ENCODE peak calls at places on chromosomes 7 and 10, in four cellular contexts. One of them, this sample, is unnamed. For H3K9me3, the result is how much of the 10 kb centered on the place peaks cover.

GRCh38 chr7:3721422-3721821 is 420.4 kb downstream of the SDK1 start:
- DNase-seq in adrenal gland: no peak
- DNase-seq in lung: no peak
- DNase-seq in right lobe of liver: no peak
- DNase-seq in this sample: no peak

GRCh38 chr7:13109201-13109600 is 421.8 kb downstream of the ARL4A start:
- DNase-seq in adrenal gland: no peak
- DNase-seq in lung: no peak
- DNase-seq in right lobe of liver: no peak
- DNase-seq in this sample: no peak

GRCh38 chr10:87878664-87879459 is 15.4 kb downstream of the PTEN start:
- DNase-seq in adrenal gland: no peak
- DNase-seq in lung: no peak
- DNase-seq in right lobe of liver: no peak
- DNase-seq in this sample: no peak

GRCh38 chr7:47600199-47601118 is 18.5 kb upstream of the TNS3 start:
- DNase-seq in adrenal gland: peak
- DNase-seq in lung: no peak
- DNase-seq in right lobe of liver: no peak
- DNase-seq in this sample: no peak

GRCh38 chr10:59433720-59434428 is 71.5 kb upstream of the FAM13C start:
- DNase-seq in adrenal gland: no peak
- DNase-seq in lung: no peak
- DNase-seq in right lobe of liver: no peak
- DNase-seq in this sample: no peak

GRCh38 chr10:68871105-68871711 is 29.9 kb upstream of the DDX50 start:
- DNase-seq in adrenal gland: no peak
- DNase-seq in lung: no peak
- DNase-seq in right lobe of liver: no peak
- DNase-seq in this sample: no peak

GRCh38 chr7:79823246-79823951 is 311.2 kb upstream of the GNAI1 start:
- DNase-seq in adrenal gland: no peak
- DNase-seq in lung: no peak
- DNase-seq in right lobe of liver: no peak
- DNase-seq in this sample: no peak

GRCh38 chr10:129941199-129942018 is 22.7 kb downstream of the EBF3 start:
- DNase-seq in adrenal gland: no peak
- DNase-seq in lung: no peak
- DNase-seq in right lobe of liver: no peak
- DNase-seq in this sample: no peak

GRCh38 chr7:157518514-157519175 is 181.8 kb downstream of the DNAJB6 start:
- DNase-seq in adrenal gland: no peak
- DNase-seq in lung: no peak
- DNase-seq in right lobe of liver: no peak
- DNase-seq in this sample: no peak

GRCh38 chr10:125035588-125036298 is 93.8 kb downstream of the ZRANB1 start:
- DNase-seq in adrenal gland: peak
- DNase-seq in lung: no peak
- DNase-seq in right lobe of liver: no peak
- DNase-seq in this sample: no peak

GRCh38 chr10:131856441-131857094 is 44.2 kb upstream of the PPP2R2D start:
- DNase-seq in adrenal gland: no peak
- DNase-seq in lung: no peak
- DNase-seq in right lobe of liver: peak
- DNase-seq in this sample: no peak

GRCh38 chr7:44964831-44965440 is 13.9 kb downstream of the MYO1G start:
- DNase-seq in adrenal gland: no peak
- DNase-seq in lung: no peak
- DNase-seq in right lobe of liver: no peak
- DNase-seq in this sample: no peak

GRCh38 chr10:114995468-114995867 is 57.5 kb downstream of the TRUB1 start:
- DNase-seq in adrenal gland: no peak
- DNase-seq in lung: no peak
- DNase-seq in right lobe of liver: no peak
- DNase-seq in this sample: no peak

GRCh38 chr7:81014266-81014665 is 95.4 kb upstream of the SEMA3C start:
- DNase-seq in adrenal gland: no peak
- DNase-seq in lung: no peak
- DNase-seq in right lobe of liver: no peak
- DNase-seq in this sample: no peak

GRCh38 chr10:127151981-127152699 is 44.3 kb downstream of the INSYN2A start:
- DNase-seq in adrenal gland: no peak
- DNase-seq in lung: peak
- DNase-seq in right lobe of liver: peak
- DNase-seq in this sample: no peak

GRCh38 chr10:121284952-121285351 is 313.3 kb downstream of the FGFR2 start:
- DNase-seq in adrenal gland: peak
- DNase-seq in lung: no peak
- DNase-seq in right lobe of liver: no peak
- DNase-seq in this sample: no peak

GRCh38 chr10:82150123-82150900 is 275.3 kb downstream of the NRG3 start:
- DNase-seq in adrenal gland: peak
- DNase-seq in lung: peak
- DNase-seq in right lobe of liver: peak
- DNase-seq in this sample: peak

GRCh38 chr7:11951909-11952308 is 119.9 kb upstream of the THSD7A start:
- DNase-seq in adrenal gland: no peak
- DNase-seq in lung: no peak
- DNase-seq in right lobe of liver: no peak
- DNase-seq in this sample: no peak

GRCh38 chr10:44966129-44966815 is 6.7 kb downstream of the RASSF4 start:
- DNase-seq in adrenal gland: no peak
- DNase-seq in lung: no peak
- DNase-seq in right lobe of liver: no peak
- DNase-seq in this sample: no peak

GRCh38 chr10:98636921-98637329 is 190.2 kb upstream of the HPS1 start:
- DNase-seq in adrenal gland: no peak
- DNase-seq in lung: no peak
- DNase-seq in right lobe of liver: no peak
- DNase-seq in this sample: no peak

GRCh38 chr7:88669913-88670312 is 89.6 kb upstream of the ZNF804B start:
- DNase-seq in adrenal gland: no peak
- DNase-seq in lung: no peak
- DNase-seq in right lobe of liver: no peak
- DNase-seq in this sample: no peak

GRCh38 chr10:116470768-116471415 is 43.2 kb downstream of the PNLIPRP3 start:
- DNase-seq in adrenal gland: no peak
- DNase-seq in lung: no peak
- DNase-seq in right lobe of liver: no peak
- DNase-seq in this sample: peak

GRCh38 chr10:13644866-13645265 is 58.1 kb downstream of the PRPF18 start:
- DNase-seq in adrenal gland: no peak
- DNase-seq in lung: no peak
- DNase-seq in right lobe of liver: no peak
- DNase-seq in this sample: no peak

GRCh38 chr10:116101616-116102015 is 171.4 kb downstream of the GFRA1 start:
- DNase-seq in adrenal gland: no peak
- DNase-seq in lung: no peak
- DNase-seq in right lobe of liver: no peak
- DNase-seq in this sample: no peak

GRCh38 chr10:33252324-33252723 is 82.1 kb downstream of the NRP1 start:
- DNase-seq in adrenal gland: no peak
- DNase-seq in lung: no peak
- DNase-seq in right lobe of liver: no peak
- DNase-seq in this sample: no peak

GRCh38 chr10:132866601-132867381 is 75.6 kb downstream of the CFAP46 start:
- DNase-seq in adrenal gland: no peak
- DNase-seq in lung: no peak
- DNase-seq in right lobe of liver: peak
- DNase-seq in this sample: no peak

GRCh38 chr7:21371371-21371770 is 56.5 kb upstream of the SP4 start:
- DNase-seq in adrenal gland: no peak
- DNase-seq in lung: no peak
- DNase-seq in right lobe of liver: no peak
- DNase-seq in this sample: no peak

GRCh38 chr7:938546-939185 is 15.8 kb downstream of the ADAP1 start:
- DNase-seq in adrenal gland: no peak
- DNase-seq in lung: no peak
- DNase-seq in right lobe of liver: peak
- DNase-seq in this sample: peak

GRCh38 chr10:43043773-43044394 is 33.0 kb upstream of the RET start:
- DNase-seq in adrenal gland: no peak
- DNase-seq in lung: no peak
- DNase-seq in right lobe of liver: peak
- DNase-seq in this sample: no peak

GRCh38 chr10:13536674-13537366 is 8.0 kb upstream of the BEND7 start:
- DNase-seq in adrenal gland: peak
- DNase-seq in lung: no peak
- DNase-seq in right lobe of liver: peak
- DNase-seq in this sample: peak

GRCh38 chr7:100825760-100826545 is 1.4 kb downstream of the EPHB4 start:
- DNase-seq in adrenal gland: peak
- DNase-seq in lung: no peak
- DNase-seq in right lobe of liver: peak
- DNase-seq in this sample: peak

GRCh38 chr10:1544209-1544673 is 193.1 kb downstream of the ADARB2 start:
- DNase-seq in adrenal gland: no peak
- DNase-seq in lung: no peak
- DNase-seq in right lobe of liver: no peak
- DNase-seq in this sample: no peak

GRCh38 chr7:107327986-107328569 is 141.8 kb upstream of the GPR22 start:
- DNase-seq in adrenal gland: no peak
- DNase-seq in lung: no peak
- DNase-seq in right lobe of liver: no peak
- DNase-seq in this sample: no peak

GRCh38 chr10:49634053-49634660 is 20.3 kb downstream of the CHAT start:
- DNase-seq in adrenal gland: no peak
- DNase-seq in lung: no peak
- DNase-seq in right lobe of liver: peak
- DNase-seq in this sample: no peak

GRCh38 chr7:128924706-128925588 is 12.8 kb upstream of the IRF5 start:
- DNase-seq in adrenal gland: no peak
- DNase-seq in lung: no peak
- DNase-seq in right lobe of liver: no peak
- DNase-seq in this sample: no peak

GRCh38 chr7:128931965-128932861 is 5.5 kb upstream of the IRF5 start:
- DNase-seq in adrenal gland: no peak
- DNase-seq in lung: no peak
- DNase-seq in right lobe of liver: no peak
- DNase-seq in this sample: peak

GRCh38 chr7:128929201-128929808 is 8.4 kb upstream of the IRF5 start:
- DNase-seq in adrenal gland: no peak
- DNase-seq in lung: no peak
- DNase-seq in right lobe of liver: no peak
- DNase-seq in this sample: peak

GRCh38 chr7:128931186-128931798 is 6.4 kb upstream of the IRF5 start:
- DNase-seq in adrenal gland: no peak
- DNase-seq in lung: no peak
- DNase-seq in right lobe of liver: no peak
- DNase-seq in this sample: no peak

GRCh38 chr7:128928159-128928558 is 9.6 kb upstream of the IRF5 start:
- DNase-seq in adrenal gland: no peak
- DNase-seq in lung: no peak
- DNase-seq in right lobe of liver: no peak
- DNase-seq in this sample: peak
- TF ChIP-seq CTCF in adrenal gland: no peak
- TF ChIP-seq CTCF in lung: no peak
- TF ChIP-seq CTCF in right lobe of liver: no peak
- TF ChIP-seq CTCF in this sample: no peak

GRCh38 chr7:138510003-138510402 is 49.9 kb downstream of the TRIM24 start:
- DNase-seq in adrenal gland: no peak
- DNase-seq in lung: no peak
- DNase-seq in right lobe of liver: no peak
- DNase-seq in this sample: no peak

GRCh38 chr7:138512885-138513284 is 52.8 kb downstream of the TRIM24 start:
- DNase-seq in adrenal gland: no peak
- DNase-seq in lung: no peak
- DNase-seq in right lobe of liver: peak
- DNase-seq in this sample: no peak

GRCh38 chr7:138514044-138514443 is 54.0 kb downstream of the TRIM24 start:
- DNase-seq in adrenal gland: no peak
- DNase-seq in lung: no peak
- DNase-seq in right lobe of liver: no peak
- DNase-seq in this sample: no peak

GRCh38 chr7:138513344-138513871 is 53.3 kb downstream of the TRIM24 start:
- DNase-seq in adrenal gland: no peak
- DNase-seq in lung: no peak
- DNase-seq in right lobe of liver: no peak
- DNase-seq in this sample: no peak

DNA sequence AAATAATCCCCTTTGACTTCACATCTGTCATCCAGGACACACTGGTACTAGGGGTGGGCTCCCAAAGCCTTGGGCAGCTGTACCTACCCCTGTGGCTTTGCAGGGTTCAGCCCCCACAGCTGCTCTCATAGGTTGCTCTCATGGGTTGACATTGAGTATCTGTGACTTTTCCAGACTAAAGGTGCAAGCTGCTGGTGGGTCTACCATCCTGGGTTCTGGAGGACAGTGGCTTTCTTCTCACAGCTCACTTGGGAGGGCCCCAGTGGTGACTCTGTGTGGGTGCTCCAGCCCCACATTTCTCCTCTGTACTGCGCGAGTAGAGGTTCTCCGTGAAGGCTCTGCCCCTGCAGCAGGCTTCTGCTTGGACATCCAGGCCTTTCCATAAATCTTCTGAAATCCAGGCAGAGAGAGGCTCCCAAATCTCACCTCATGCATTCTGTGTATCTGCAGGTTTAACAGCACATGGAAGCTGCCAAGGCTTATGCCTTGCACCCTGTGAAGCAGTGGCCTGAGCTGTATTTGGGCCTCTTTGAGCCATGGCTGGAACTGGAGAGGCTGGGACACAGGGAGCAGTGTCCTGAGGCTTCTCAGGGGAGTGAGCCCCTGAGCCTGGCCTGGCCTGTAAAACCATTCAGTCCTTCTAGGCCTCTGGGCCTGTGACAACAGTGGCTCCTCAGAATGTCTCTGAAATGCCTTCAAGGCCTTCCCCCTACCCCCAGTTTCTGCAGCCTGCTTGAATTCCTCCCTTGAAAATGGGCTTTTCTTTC is 52.2 kb downstream of the TRIM24 start:
- DNase-seq in adrenal gland: no peak
- DNase-seq in lung: no peak
- DNase-seq in right lobe of liver: no peak
- DNase-seq in this sample: no peak
- H3K9me3 ChIP-seq in adrenal gland: under half
- H3K9me3 ChIP-seq in lung: under half
- H3K9me3 ChIP-seq in right lobe of liver: under half
- H3K9me3 ChIP-seq in this sample: under half

GRCh38 chr10:86139066-86139657 is 227.4 kb downstream of the GRID1 start:
- DNase-seq in adrenal gland: peak
- DNase-seq in lung: no peak
- DNase-seq in right lobe of liver: no peak
- DNase-seq in this sample: no peak
- TF ChIP-seq CTCF in adrenal gland: no peak
- TF ChIP-seq CTCF in lung: no peak
- TF ChIP-seq CTCF in right lobe of liver: no peak
- TF ChIP-seq CTCF in this sample: no peak

DNA sequence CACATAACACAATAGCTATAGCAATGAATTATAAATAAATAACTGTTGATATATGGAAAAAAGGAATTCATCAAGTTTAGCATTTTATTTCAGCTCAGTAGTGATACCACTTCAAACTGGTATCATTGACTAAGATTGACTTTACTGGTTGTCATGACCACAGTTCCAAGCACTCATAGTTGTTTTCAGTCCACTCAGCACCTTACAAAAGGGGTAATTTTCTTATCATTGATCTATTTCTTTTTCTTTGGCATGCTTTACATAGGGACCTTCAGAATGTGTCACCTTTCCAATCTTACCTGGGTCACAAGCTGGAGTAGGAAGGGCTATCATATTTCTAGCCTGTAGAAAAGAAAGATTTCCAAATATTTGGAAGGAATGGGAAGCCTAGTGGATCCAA is 275.5 kb upstream of the TMEM229A start:
- DNase-seq in adrenal gland: no peak
- DNase-seq in lung: no peak
- DNase-seq in right lobe of liver: no peak
- DNase-seq in this sample: no peak
- H3K9me3 ChIP-seq in adrenal gland: under half
- H3K9me3 ChIP-seq in lung: under half
- H3K9me3 ChIP-seq in right lobe of liver: under half
- H3K9me3 ChIP-seq in this sample: under half

This sample was measured in mucosa of descending colon.